ENCODE peak calls at places on chromosomes 13 and 19, in five cellular contexts. E is A549, I is HepG2, U is H1, V is K562. B is an unnamed sample.

GRCh38 chr13:79781829-79782540 is 301.0 kb downstream of the NDFIP2 start:
- DNase-seq in E (no peak), I (no peak), U (no peak), V (no peak), B (peak)

GRCh38 chr19:43934055-43934984 is 762 bp downstream of the ZNF45 start:
- DNase-seq in E (peak), I (no peak), U (no peak), V (peak), B (peak)

GRCh38 chr13:33994198-33994597 is 176.2 kb downstream of the RFC3 start:
- DNase-seq in E (no peak), I (no peak), U (no peak), V (no peak), B (no peak)

GRCh38 chr13:20616059-20616797 is 49.3 kb downstream of the IFT88 start:
- DNase-seq in E (peak), I (no peak), U (no peak), V (no peak), B (peak)

GRCh38 chr19:3945838-3946237 is 13.0 kb downstream of the NMRK2 start:
- DNase-seq in E (no peak), I (no peak), U (no peak), V (no peak), B (peak)

GRCh38 chr19:3536429-3537100 is 2.4 kb upstream of the TEKTIP1 start:
- DNase-seq in E (no peak), I (no peak), U (no peak), V (no peak), B (no peak)

GRCh38 chr13:43878897-43879322 is 630 bp downstream of the CCDC122 start:
- DNase-seq in E (peak), I (peak), U (no peak), V (no peak), B (peak)

GRCh38 chr19:30784850-30785459 is 412.8 kb downstream of the ZNF536 start:
- DNase-seq in E (peak), I (peak), U (peak), V (peak), B (peak)

GRCh38 chr19:51168571-51169282 is 26.6 kb downstream of the SIGLEC7 start:
- DNase-seq in E (no peak), I (no peak), U (no peak), V (no peak), B (no peak)

GRCh38 chr13:73722120-73722519 is 412.1 kb downstream of the KLF12 start:
- DNase-seq in E (peak), I (peak), U (no peak), V (no peak), B (peak)

GRCh38 chr19:13117772-13118423 is at the start of gene NACC1:
- DNase-seq in E (peak), I (peak), U (peak), V (peak), B (peak)

GRCh38 chr19:53549354-53549753 is 11.4 kb downstream of the ZNF331 start:
- DNase-seq in E (no peak), I (no peak), U (no peak), V (no peak), B (peak)

GRCh38 chr13:107205318-107206112 is 637.6 kb upstream of the ARGLU1 start:
- DNase-seq in E (peak), I (peak), U (peak), V (peak), B (peak)

GRCh38 chr13:107211073-107211472 is 643.1 kb upstream of the ARGLU1 start:
- DNase-seq in E (peak), I (peak), U (peak), V (peak), B (peak)

GRCh38 chr13:107208889-107209288 is 641.0 kb upstream of the ARGLU1 start:
- DNase-seq in E (no peak), I (no peak), U (no peak), V (no peak), B (no peak)

GRCh38 chr13:107209811-107210210 is 641.9 kb upstream of the ARGLU1 start:
- DNase-seq in E (no peak), I (no peak), U (no peak), V (no peak), B (peak)

DNA sequence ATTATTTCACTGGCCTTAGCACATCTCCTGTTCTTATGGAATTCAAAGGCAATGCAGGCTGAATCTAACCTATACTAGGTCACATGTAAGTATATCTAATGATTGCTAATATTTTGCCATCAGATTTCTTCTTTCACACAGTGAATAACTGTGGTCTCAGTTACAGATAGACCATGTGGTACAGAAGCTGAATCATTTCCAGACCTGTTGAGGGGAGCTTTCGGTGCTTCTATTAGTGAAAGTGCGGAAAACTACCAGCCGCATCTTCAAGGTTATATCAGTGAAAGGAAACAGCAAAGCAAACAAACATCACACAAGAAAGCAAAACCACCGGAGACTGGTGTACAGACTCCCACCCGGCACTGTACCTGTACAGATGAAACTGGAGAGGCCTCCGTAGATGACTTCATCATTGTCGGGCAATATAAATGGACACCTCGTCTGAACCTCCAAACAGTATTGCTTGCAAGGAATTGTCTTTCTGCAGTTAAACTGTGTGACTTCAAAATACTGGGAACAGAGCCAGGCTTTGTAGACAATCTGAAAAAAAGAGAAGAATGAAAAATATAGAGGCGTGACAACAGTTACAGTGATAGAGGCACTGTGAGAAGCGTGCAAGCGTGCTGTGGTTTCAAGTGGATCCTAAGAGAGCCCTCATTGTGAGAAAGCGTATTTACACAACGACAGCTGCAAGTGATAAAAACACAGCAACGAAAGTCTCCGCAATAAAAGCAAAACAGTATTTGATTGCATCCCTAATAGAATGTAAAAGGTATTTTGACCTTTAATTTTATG is 642.5 kb upstream of the ARGLU1 start:
- DNase-seq in E (no peak), I (no peak), U (no peak), V (no peak), B (peak)
- TF ChIP-seq RFX5 in E (no peak), I (no peak), U (no peak), V (no peak), B (no peak)

GRCh38 chr19:55605637-55606470 is at the start of gene ZNF865:
- DNase-seq in E (peak), I (peak), U (peak), V (peak), B (peak)

GRCh38 chr19:55602104-55603001 is 2.3 kb downstream of the ZNF524 start:
- DNase-seq in E (no peak), I (no peak), U (peak), V (no peak), B (no peak)

GRCh38 chr19:55605207-55605636 is 225 bp upstream of the ZNF865 start:
- DNase-seq in E (peak), I (peak), U (peak), V (peak), B (peak)

GRCh38 chr19:55603115-55603514 is 2.3 kb upstream of the ZNF865 start:
- DNase-seq in E (no peak), I (no peak), U (peak), V (no peak), B (no peak)

DNA sequence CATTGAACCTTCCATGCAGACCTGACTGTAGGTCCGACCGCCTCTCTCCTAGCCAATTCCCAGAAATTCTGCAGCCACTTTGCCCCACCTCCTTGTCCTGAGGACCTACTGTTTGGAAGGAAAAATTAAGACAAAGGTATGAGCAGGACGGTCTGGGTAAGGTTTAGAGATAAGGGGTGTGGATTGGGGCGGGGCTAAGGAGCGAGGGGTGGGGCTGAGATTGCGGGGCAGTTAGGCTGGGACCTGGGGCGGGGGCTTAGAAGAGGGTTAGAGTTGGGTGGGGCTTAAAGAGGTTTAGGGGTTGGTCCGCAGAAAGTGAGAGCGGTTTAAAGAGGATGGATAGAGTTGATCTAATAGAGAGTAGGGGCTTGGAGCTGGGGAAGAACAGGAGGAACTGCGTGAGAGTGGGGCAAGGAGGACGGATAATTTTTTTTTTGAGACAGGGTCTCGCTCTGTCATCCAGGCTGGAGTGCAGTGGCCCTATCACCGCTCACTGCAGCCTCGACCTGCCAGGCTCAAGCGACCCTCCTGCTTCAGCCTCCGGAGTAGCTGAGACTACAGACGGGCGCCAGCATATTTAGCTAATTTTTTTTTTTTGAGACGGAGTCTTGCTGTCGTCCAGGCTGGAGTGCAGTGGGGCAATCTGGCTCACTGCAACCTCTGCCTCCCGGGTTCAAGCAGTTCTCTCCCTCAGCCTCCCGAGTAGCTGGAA is 1.7 kb upstream of the ZNF865 start:
- DNase-seq in E (no peak), I (no peak), U (peak), V (peak), B (no peak)
- TF ChIP-seq MAFK in E (no peak), I (no peak), U (no peak), V (no peak), B (no peak)

DNA sequence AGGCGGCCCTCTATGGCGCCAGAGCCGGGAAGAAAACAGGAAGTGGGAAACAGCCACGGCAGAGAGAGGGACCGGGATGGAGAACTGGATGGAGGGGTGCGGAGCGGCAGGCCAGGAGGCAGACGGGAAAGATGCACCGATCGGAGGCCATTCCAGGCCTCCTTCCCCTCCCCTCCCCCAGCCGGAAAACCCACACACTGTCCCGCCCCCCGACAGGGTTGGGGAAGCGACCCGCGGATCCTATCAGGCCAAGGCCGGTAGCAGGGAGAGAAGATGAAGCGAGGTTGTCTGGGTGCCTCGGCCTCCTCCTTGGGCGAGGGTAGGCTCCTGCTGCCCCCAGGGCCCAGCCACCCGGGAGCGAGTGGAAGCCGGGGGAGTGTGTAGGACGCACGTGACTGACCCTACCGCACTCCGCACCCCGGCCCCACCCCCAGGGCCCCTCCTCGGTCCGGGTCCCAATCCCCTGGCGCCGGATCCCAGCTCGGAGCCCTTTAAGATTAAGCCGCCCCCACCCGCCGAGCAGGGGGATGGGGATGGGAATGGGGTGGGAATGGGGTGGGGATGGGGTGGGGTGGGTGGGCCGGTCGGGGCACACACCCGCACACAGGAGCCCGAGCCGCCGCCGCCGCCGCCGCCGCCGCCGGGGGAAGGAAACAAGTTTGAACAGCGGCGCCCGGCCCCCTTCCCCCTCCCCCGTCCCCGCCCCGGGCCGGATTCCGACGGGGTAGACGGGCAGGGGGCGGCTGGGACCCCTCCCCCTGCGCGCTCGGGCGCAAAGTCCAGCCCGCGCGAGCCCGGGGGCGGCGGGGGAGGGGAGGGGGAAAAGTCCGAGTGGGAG is 1.5 kb downstream of the ERF start:
- DNase-seq in E (peak), I (peak), U (peak), V (peak), B (peak)
- TF ChIP-seq RFX5 in E (no peak), I (no peak), U (no peak), V (no peak), B (no peak)

GRCh38 chr19:18128805-18129204 is 24.2 kb upstream of the PIK3R2 start:
- DNase-seq in E (no peak), I (no peak), U (no peak), V (no peak), B (no peak)
- TF ChIP-seq MAFK in E (no peak), I (no peak), U (no peak), V (no peak), B (no peak)

GRCh38 chr13:42803563-42804212 is 22.3 kb downstream of the FAM216B start:
- DNase-seq in E (no peak), I (no peak), U (no peak), V (no peak), B (peak)
- TF ChIP-seq RFX5 in E (no peak), I (no peak), U (no peak), V (no peak), B (no peak)

GRCh38 chr19:1285737-1286360 is at the start of gene EFNA2:
- DNase-seq in E (no peak), I (no peak), U (no peak), V (no peak), B (no peak)
- TF ChIP-seq MAFK in E (no peak), I (no peak), U (no peak), V (no peak), B (no peak)

GRCh38 chr13:31946091-31946770 is 85.3 kb upstream of the FRY start:
- DNase-seq in E (no peak), I (no peak), U (no peak), V (no peak), B (peak)

GRCh38 chr13:31943591-31943990 is 88.0 kb upstream of the FRY start:
- DNase-seq in E (no peak), I (no peak), U (no peak), V (no peak), B (no peak)

GRCh38 chr13:31947105-31947504 is 84.5 kb upstream of the FRY start:
- DNase-seq in E (no peak), I (no peak), U (no peak), V (no peak), B (no peak)

GRCh38 chr13:31944262-31945160 is 87.1 kb upstream of the FRY start:
- DNase-seq in E (no peak), I (no peak), U (no peak), V (no peak), B (no peak)

DNA sequence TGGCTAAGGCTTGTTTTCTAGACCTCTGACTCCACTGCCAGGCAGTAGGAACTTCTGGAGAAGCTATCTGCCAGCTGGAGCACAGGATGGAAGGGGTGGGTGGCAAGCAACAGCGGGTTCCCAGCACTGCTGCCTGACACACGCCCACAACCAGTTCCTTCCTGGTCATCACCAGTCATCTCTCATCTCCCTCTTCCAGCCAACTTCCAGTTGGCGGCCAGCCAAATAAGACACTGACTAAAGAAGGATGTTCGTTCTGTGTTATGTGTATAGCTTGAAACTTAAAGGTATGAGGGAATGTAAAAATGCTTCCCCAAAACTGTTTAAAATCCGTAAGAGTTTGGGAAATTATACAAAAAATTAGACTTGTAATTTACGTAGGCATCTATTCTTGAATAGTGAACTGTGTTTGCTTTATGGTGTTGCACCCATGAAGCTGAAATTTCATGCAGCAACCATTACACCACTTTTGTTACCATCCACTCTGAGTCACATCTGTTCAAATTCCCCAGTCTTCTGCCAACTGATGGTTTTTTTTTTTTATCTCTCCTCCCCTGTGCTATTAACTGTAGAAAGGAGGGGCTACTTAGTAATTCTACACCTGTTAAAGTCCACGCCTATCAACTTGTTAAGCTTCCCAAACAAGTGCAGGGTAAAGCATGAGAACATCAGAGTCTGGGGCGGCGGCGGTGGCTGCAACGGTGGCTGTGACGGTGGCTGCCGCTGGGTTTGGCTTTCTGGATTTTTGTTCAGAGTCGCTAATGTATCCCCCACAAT is 86.2 kb upstream of the FRY start:
- DNase-seq in E (peak), I (no peak), U (no peak), V (no peak), B (peak)
- TF ChIP-seq RFX5 in E (no peak), I (no peak), U (no peak), V (no peak), B (no peak)

B was measured in IMR-90.